ENCODE peak calls at places on chromosomes 2 and 18, in seven cellular contexts. Q is GM12878, Z is SK-N-SH, D is K562, J is HCT116, A is HepG2, M is H1. K is an unnamed sample.

GRCh38 chr2:241445426-241445825 is 63.0 kb downstream of the STK25 start:
- DNase-seq in Q (no peak), Z (no peak), D (no peak), J (no peak), A (no peak), M (no peak), K (no peak)

GRCh38 chr18:37778417-37779165 is 213.0 kb upstream of the CELF4 start:
- DNase-seq in Q (no peak), Z (peak; percentile 78), D (peak; percentile 58), J (peak; percentile 13), A (peak; percentile 37), M (peak; percentile 97), K (peak; percentile 18)

GRCh38 chr18:8990276-8991031 is 112.0 kb upstream of the NDUFV2 start:
- DNase-seq in Q (no peak), Z (no peak), D (no peak), J (no peak), A (no peak), M (no peak), K (no peak)

GRCh38 chr18:26438980-26439379 is 109.4 kb downstream of the KCTD1 start:
- DNase-seq in Q (no peak), Z (no peak), D (no peak), J (no peak), A (no peak), M (no peak), K (no peak)

GRCh38 chr18:7172611-7173010 is 55.0 kb upstream of the LAMA1 start:
- DNase-seq in Q (no peak), Z (no peak), D (no peak), J (no peak), A (no peak), M (no peak), K (no peak)

GRCh38 chr2:23366720-23367119 is 18.3 kb upstream of the KLHL29 start:
- DNase-seq in Q (no peak), Z (no peak), D (no peak), J (no peak), A (no peak), M (no peak), K (peak; percentile 23)

GRCh38 chr2:134365356-134365755 is 111.5 kb downstream of the MGAT5 start:
- DNase-seq in Q (no peak), Z (no peak), D (peak; percentile 35), J (peak; percentile 10), A (no peak), M (no peak), K (no peak)

GRCh38 chr2:71536311-71536710 is 83.0 kb downstream of the DYSF start:
- DNase-seq in Q (no peak), Z (no peak), D (no peak), J (no peak), A (no peak), M (no peak), K (no peak)

GRCh38 chr2:155054712-155055111 is 356.2 kb downstream of the KCNJ3 start:
- DNase-seq in Q (no peak), Z (no peak), D (no peak), J (no peak), A (no peak), M (no peak), K (no peak)

GRCh38 chr2:176514805-176515500 is 245.7 kb downstream of the MTX2 start:
- DNase-seq in Q (no peak), Z (no peak), D (no peak), J (no peak), A (no peak), M (no peak), K (no peak)

GRCh38 chr18:61333271-61333745 is at the start of gene CDH20:
- DNase-seq in Q (no peak), Z (no peak), D (no peak), J (no peak), A (no peak), M (peak; percentile 68), K (no peak)

DNA sequence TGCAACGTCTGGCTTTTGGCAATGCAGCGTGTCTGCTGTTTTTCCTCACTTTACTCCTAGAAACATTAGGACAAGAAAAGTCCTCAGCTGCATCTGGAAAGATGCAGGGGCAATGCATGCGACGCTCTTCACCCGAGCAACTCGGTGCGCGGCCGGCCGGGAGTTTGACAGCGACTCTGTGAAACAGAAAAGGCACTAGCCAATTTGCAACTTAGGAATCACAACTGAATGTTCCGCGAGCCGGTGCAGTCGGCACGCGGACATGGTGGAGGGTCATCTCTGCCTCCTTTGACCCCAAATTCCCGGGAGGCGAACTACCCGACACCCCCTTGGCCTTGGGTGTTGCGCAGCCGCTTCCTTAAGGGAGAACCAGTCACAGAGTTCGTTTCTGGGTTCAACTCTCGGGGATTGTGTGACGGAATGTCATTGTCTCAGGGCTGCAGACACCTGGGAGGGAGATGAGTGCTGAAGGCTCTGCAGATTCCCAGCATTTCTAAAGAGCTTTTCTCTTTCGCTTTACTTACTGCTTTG is 9.8 kb downstream of the NR4A2 start:
- DNase-seq in Q (no peak), Z (no peak), D (no peak), J (no peak), A (no peak), M (peak; percentile 70), K (no peak)
- TF ChIP-seq JUND in Q (no peak), Z (no peak), D (no peak), J (no peak), A (no peak), M (no peak), K (no peak)

GRCh38 chr2:10079192-10079930 is 850 bp downstream of the CYS1 start:
- DNase-seq in Q (no peak), Z (peak; percentile 89), D (no peak), J (no peak), A (no peak), M (peak; percentile 74), K (peak; percentile 20)
- TF ChIP-seq JUND in Q (no peak), Z (no peak), D (no peak), J (no peak), A (no peak), M (no peak), K (no peak)

GRCh38 chr2:60806595-60806987 is 50.5 kb downstream of the PAPOLG start:
- DNase-seq in Q (no peak), Z (no peak), D (no peak), J (no peak), A (no peak), M (peak; percentile 8), K (no peak)

GRCh38 chr2:60808330-60808801 is 52.3 kb downstream of the PAPOLG start:
- DNase-seq in Q (no peak), Z (no peak), D (peak; percentile 91), J (no peak), A (peak; percentile 39), M (peak; percentile 48), K (no peak)

GRCh38 chr2:60806988-60807681 is 51.1 kb downstream of the PAPOLG start:
- DNase-seq in Q (peak; percentile 75), Z (peak; percentile 41), D (peak; percentile 85), J (no peak), A (no peak), M (peak; percentile 35), K (no peak)

DNA sequence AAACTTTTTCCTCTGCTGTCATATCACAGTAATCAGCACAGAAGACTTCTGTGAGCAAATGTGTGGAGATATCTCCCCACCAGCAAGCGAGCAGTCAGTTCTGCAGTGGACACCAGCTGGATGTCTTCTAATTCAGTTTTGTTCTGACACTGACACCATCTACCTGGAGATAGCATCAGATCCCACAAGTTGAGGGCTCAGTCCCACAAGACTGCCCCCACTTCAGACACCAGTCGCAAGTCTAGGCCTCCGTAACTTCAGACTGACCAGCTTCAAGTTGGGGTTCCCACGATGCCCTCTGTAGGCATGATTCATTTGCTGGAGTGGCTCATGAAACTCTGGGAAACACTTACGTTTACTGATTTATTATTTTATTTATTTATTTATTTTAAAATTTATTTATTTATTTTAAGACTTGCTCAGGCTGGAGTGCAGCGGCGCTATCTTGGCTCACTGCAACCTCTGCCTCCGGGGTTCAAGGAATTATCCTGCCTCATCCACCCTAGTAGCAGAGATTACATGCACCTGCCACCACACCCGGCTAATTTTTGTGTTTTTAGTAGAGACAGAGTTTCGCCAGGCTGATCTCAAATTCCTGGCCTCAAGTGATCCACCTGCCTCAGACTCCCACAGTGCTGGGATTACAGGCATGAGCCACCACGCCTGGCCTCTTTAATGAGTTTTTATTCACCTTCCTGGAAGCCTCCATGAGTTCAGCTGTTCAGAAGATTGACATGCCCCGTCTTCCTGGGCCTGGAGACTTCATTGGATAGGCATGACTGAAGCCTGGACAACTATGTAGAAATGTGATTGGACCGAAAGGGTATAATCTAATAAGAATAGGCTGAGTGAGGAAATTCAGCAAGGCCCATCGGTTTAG is 55.7 kb downstream of the PAPOLG start:
- DNase-seq in Q (no peak), Z (no peak), D (no peak), J (no peak), A (no peak), M (no peak), K (no peak)
- TF ChIP-seq JUND in Q (no peak), Z (no peak), D (no peak), J (no peak), A (no peak), M (no peak), K (no peak)

GRCh38 chr2:74873041-74873440 is 39.1 kb downstream of the HK2 start:
- DNase-seq in Q (no peak), Z (no peak), D (no peak), J (no peak), A (no peak), M (no peak), K (no peak)
- TF ChIP-seq JUND in Q (no peak), Z (no peak), D (no peak), J (no peak), A (no peak), M (no peak), K (no peak)

K was measured in T47D.